ENCODE peak calls at places on chromosomes 2 and 18, in five cellular contexts. E is transverse colon, S is AG04450, N is hepatocyte, I is tibial artery. Q is an unnamed sample.

GRCh38 chr2:165990846-165991245 is 37.3 kb upstream of the TTC21B start:
- DNase-seq in E (no peak), S (no peak), N (no peak), I (no peak), Q (no peak)

GRCh38 chr2:133633851-133634250 is 65.6 kb upstream of the NCKAP5 start:
- DNase-seq in E (no peak), S (no peak), N (peak; percentile 7), I (no peak), Q (peak; percentile 53)

GRCh38 chr2:58466803-58467202 is 225.7 kb upstream of the FANCL start:
- DNase-seq in E (no peak), S (no peak), N (no peak), I (no peak), Q (no peak)

GRCh38 chr2:127145255-127145899 is 38.4 kb upstream of the BIN1 start:
- DNase-seq in E (no peak), S (no peak), N (no peak), I (no peak), Q (no peak)

GRCh38 chr2:205858781-205859478 is 176.6 kb downstream of the NRP2 start:
- DNase-seq in E (peak; percentile 24), S (no peak), N (no peak), I (no peak), Q (peak; percentile 70)

GRCh38 chr2:126639276-126639675 is 16.7 kb upstream of the GYPC start:
- DNase-seq in E (no peak), S (no peak), N (no peak), I (no peak), Q (no peak)

GRCh38 chr18:2400701-2401191 is 170.6 kb downstream of the METTL4 start:
- DNase-seq in E (no peak), S (no peak), N (no peak), I (no peak), Q (no peak)

GRCh38 chr2:49123600-49123999 is 30.7 kb downstream of the FSHR start:
- DNase-seq in E (no peak), S (no peak), N (no peak), I (no peak), Q (no peak)

GRCh38 chr2:168230389-168230788 is 17.0 kb downstream of the STK39 start:
- DNase-seq in E (no peak), S (no peak), N (no peak), I (no peak), Q (no peak)

GRCh38 chr2:47664817-47665216 is 118.1 kb upstream of the MSH6 start:
- DNase-seq in E (peak; percentile 16), S (no peak), N (no peak), I (no peak), Q (no peak)

GRCh38 chr2:106115250-106115649 is 78.9 kb downstream of the UXS1 start:
- DNase-seq in E (no peak), S (no peak), N (peak; percentile 43), I (no peak), Q (peak; percentile 46)

GRCh38 chr18:32318581-32318980 is 128.7 kb downstream of the MEP1B start:
- DNase-seq in E (no peak), S (no peak), N (no peak), I (no peak), Q (no peak)

GRCh38 chr18:49617846-49618245 is 56.0 kb downstream of the LIPG start:
- DNase-seq in E (no peak), S (no peak), N (no peak), I (no peak), Q (peak; percentile 39)

GRCh38 chr18:37566479-37567060 is 972 bp upstream of the CELF4 start:
- DNase-seq in E (no peak), S (no peak), N (no peak), I (no peak), Q (peak; percentile 12)

GRCh38 chr2:224145751-224146355 is 106.8 kb upstream of the SERPINE2 start:
- DNase-seq in E (peak; percentile 58), S (no peak), N (peak; percentile 67), I (no peak), Q (no peak)

GRCh38 chr2:186569906-186570305 is 19.9 kb upstream of the ITGAV start:
- DNase-seq in E (no peak), S (no peak), N (no peak), I (no peak), Q (no peak)

GRCh38 chr2:31696068-31696467 is 115.3 kb upstream of the SRD5A2 start:
- DNase-seq in E (no peak), S (no peak), N (no peak), I (no peak), Q (no peak)
- H3K9me3 ChIP-seq in E (peaks cover 45% of the 10 kb centered on the region), S (peaks cover 24% of the 10 kb centered on the region), N (peaks cover 3% of the 10 kb centered on the region), I (peaks cover 69% of the 10 kb centered on the region), Q (no peaks in the 10 kb centered on the region)

DNA sequence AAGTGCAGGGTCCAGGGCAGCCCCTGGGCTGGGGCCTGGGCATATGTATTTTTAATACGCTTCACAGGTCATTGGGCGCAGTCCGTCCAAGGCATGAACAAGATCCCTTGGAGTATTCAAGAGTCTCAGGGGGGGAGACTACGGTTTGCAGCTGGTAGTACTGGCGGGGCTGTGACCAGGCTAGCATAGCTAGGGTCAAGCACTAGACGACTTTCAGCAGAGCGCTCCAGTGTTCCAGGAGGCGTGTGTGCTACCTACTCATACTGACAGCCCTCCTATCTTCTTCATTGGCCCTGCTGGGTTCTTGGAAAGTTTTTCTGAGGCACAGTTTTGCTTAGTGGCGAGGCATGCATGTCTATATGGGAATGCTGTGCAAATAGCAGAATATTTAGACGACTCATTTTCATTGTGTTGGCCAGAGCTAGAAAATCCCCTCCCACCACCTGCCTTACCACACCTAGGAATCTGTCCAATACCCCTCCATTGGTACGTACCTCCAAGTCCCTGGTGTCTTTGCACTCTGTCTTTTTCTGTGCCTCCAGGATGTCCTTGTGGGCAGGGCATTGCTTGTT is 68.2 kb downstream of the GLI2 start:
- DNase-seq in E (no peak), S (no peak), N (no peak), I (no peak), Q (no peak)
- TF ChIP-seq CTCF in E (no peak), S (no peak), N (no peak), I (no peak), Q (no peak)

DNA sequence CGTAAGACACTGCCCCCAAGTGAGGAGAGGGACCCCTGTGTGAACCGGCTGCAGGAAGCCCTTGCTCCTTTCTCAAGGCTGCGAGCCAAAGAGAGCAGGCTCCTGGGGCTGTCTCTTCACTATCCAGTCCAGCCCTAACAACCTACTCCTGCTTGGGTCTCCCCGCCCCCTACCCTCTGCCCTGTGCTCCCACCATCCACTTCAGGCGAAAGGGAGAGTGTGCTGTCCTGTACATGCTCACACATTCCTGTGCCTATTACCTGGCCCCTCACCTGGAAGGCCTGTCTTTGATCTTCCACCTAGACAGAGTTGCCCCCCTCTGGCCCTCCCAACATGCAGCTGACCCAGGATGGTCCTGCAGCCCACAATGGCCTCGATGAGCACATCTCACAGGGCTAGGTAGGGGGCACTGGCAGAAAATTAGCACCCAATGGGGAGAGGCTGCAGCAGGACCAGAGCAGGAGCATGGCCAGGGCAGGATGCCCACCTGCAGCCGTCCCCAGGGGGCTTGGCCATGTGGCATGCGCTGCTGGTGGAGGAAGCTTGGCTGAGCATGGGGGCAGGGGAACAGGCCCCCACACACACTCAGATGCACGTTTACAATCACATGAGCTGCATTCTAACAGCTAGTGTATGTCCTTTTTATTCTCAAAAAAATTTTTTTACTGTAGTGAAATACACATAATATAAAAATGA is 93.5 kb downstream of the POLR1A start:
- DNase-seq in E (no peak), S (no peak), N (no peak), I (peak; percentile 53), Q (no peak)
- H3K9me3 ChIP-seq in E (peaks cover 6% of the 10 kb centered on the region), S (peaks cover 14% of the 10 kb centered on the region), N (no peaks in the 10 kb centered on the region), I (peaks cover 17% of the 10 kb centered on the region), Q (no peaks in the 10 kb centered on the region)

GRCh38 chr2:240932001-240932723 is 26.0 kb downstream of the CROCC2 start:
- DNase-seq in E (peak; percentile 4), S (no peak), N (no peak), I (no peak), Q (no peak)
- TF ChIP-seq CTCF in E (no peak), S (no peak), N (no peak), I (no peak), Q (no peak)

GRCh38 chr18:70673834-70674233 is 385.0 kb downstream of the SOCS6 start:
- DNase-seq in E (no peak), S (no peak), N (no peak), I (no peak), Q (no peak)
- H3K9me3 ChIP-seq in E (no peaks in the 10 kb centered on the region), S (peaks cover 15% of the 10 kb centered on the region), N (no peaks in the 10 kb centered on the region), I (no peaks in the 10 kb centered on the region), Q (no peaks in the 10 kb centered on the region)

GRCh38 chr2:84906108-84906899 is 848 bp downstream of the TMSB10 start:
- DNase-seq in E (peak; percentile 73), S (no peak), N (peak; percentile 47), I (peak; percentile 76), Q (peak; percentile 19)

GRCh38 chr2:84904151-84904550 is 1.3 kb upstream of the TMSB10 start:
- DNase-seq in E (no peak), S (no peak), N (no peak), I (no peak), Q (no peak)

GRCh38 chr2:84904717-84905174 is 710 bp upstream of the TMSB10 start:
- DNase-seq in E (peak; percentile 90), S (no peak), N (peak; percentile 76), I (peak; percentile 92), Q (peak; percentile 66)

GRCh38 chr2:84906900-84907714 is 1.7 kb downstream of the TMSB10 start:
- DNase-seq in E (peak; percentile 69), S (no peak), N (peak; percentile 64), I (peak; percentile 81), Q (peak; percentile 4)

GRCh38 chr2:84905181-84906107 is at the start of gene TMSB10:
- DNase-seq in E (peak; percentile 93), S (no peak), N (peak; percentile 95), I (peak; percentile 92), Q (peak; percentile 89)
- TF ChIP-seq CTCF in E (no peak), S (no peak), N (peak; percentile 16), I (no peak), Q (no peak)

DNA sequence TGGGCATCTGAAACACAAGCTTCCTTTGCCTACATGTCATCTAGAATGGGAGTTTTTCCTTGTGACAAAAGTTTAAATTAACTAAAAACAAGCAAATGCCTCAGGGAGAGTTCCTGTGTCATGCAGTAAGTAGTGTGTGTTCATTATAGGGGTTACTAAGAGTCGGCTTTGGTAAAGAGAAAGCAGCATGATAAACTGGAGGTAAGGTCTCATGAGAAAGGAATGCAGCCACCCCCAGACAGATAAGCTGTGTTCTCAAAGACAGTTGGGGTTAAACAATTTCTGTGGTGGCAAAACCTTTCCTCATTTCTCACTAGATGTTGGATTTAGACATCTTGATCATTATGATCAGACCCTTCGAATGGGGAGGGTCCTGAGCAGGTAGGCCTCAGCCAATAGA is 129.7 kb downstream of the MAP4K4 start:
- DNase-seq in E (no peak), S (peak; percentile 81), N (peak; percentile 80), I (no peak), Q (no peak)
- H3K9me3 ChIP-seq in E (no peaks in the 10 kb centered on the region), S (no peaks in the 10 kb centered on the region), N (no peaks in the 10 kb centered on the region), I (no peaks in the 10 kb centered on the region), Q (no peaks in the 10 kb centered on the region)

DNA sequence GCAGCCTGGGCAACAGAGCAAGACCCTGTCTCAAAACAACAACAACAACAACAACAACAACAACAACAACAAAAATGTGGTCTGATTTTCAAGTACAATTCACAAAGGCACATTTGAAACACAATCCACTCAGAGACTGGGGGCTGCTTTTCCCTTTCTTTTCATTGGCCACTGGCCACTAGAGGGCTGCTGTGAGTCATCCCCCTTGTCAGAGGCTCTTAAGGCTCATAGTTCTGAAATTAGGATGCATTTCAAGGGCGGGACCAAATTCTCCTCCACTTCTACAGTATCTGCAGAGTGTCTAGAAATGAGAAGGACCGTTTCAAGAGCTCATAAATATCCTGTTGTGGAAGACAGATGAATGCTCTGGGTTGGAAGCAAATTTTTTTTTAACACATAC is 285.4 kb downstream of the NRXN1 start:
- DNase-seq in E (no peak), S (no peak), N (peak; percentile 43), I (no peak), Q (peak; percentile 33)
- TF ChIP-seq CTCF in E (peak; percentile 10), S (peak; percentile 67), N (peak; percentile 60), I (no peak), Q (peak; percentile 66)